ENCODE peak calls at places on chromosomes 13 and 19, in ten cellular contexts. O, N, V, S, J, M, U, A, R and B are unnamed samples.

GRCh38 chr19:43623889-43624670 is 4.7 kb upstream of the ZNF428 start:
- DNase-seq in O (no peak), N (no peak), V (peak; percentile 88), S (no peak), J (no peak), M (no peak), U (no peak), A (peak; percentile 26), R (no peak), B (no peak)

GRCh38 chr19:17779281-17779930 is 15.5 kb upstream of the B3GNT3 start:
- DNase-seq in O (peak; percentile 87), N (no peak), V (peak; percentile 69), S (no peak), J (no peak), M (no peak), U (peak; percentile 62), A (peak; percentile 81), R (no peak), B (peak; percentile 52)

GRCh38 chr19:5801796-5802616 is 2.9 kb upstream of the NRTN start:
- DNase-seq in O (no peak), N (no peak), V (peak; percentile 80), S (peak; percentile 45), J (no peak), M (no peak), U (peak; percentile 62), A (peak; percentile 91), R (no peak), B (no peak)

GRCh38 chr19:2424686-2425621 is 2.4 kb downstream of the TIMM13 start:
- DNase-seq in O (peak; percentile 86), N (peak; percentile 67), V (peak; percentile 76), S (no peak), J (no peak), M (peak; percentile 83), U (peak; percentile 92), A (peak; percentile 85), R (no peak), B (peak; percentile 86)

GRCh38 chr13:38630780-38631179 is 56.1 kb upstream of the FREM2 start:
- DNase-seq in O (no peak), N (no peak), V (no peak), S (peak; percentile 24), J (no peak), M (no peak), U (peak; percentile 86), A (no peak), R (no peak), B (no peak)

GRCh38 chr13:99087130-99087953 is 109.5 kb upstream of the DOCK9 start:
- DNase-seq in O (peak; percentile 97), N (peak; percentile 93), V (peak; percentile 95), S (peak; percentile 82), J (peak; percentile 80), M (peak; percentile 88), U (peak; percentile 93), A (peak; percentile 94), R (peak; percentile 95), B (peak; percentile 97)

GRCh38 chr13:30796132-30796832 is 60.9 kb downstream of the ALOX5AP start:
- DNase-seq in O (no peak), N (no peak), V (no peak), S (peak; percentile 95), J (no peak), M (no peak), U (peak; percentile 78), A (no peak), R (no peak), B (no peak)

GRCh38 chr13:24529478-24529877 is 16.9 kb upstream of the PARP4 start:
- DNase-seq in O (no peak), N (no peak), V (no peak), S (no peak), J (no peak), M (no peak), U (no peak), A (no peak), R (no peak), B (no peak)

GRCh38 chr19:46931197-46931596 is 70.4 kb downstream of the ARHGAP35 start:
- DNase-seq in O (no peak), N (no peak), V (no peak), S (no peak), J (no peak), M (no peak), U (no peak), A (no peak), R (no peak), B (no peak)

GRCh38 chr13:108005231-108005630 is 210.1 kb downstream of the LIG4 start:
- DNase-seq in O (no peak), N (no peak), V (no peak), S (no peak), J (no peak), M (no peak), U (no peak), A (no peak), R (no peak), B (no peak)

GRCh38 chr19:30481823-30482222 is 109.6 kb downstream of the ZNF536 start:
- DNase-seq in O (no peak), N (no peak), V (no peak), S (no peak), J (no peak), M (no peak), U (no peak), A (no peak), R (no peak), B (no peak)

GRCh38 chr13:59447846-59448620 is 715.7 kb downstream of the DIAPH3 start:
- DNase-seq in O (no peak), N (no peak), V (no peak), S (peak; percentile 67), J (no peak), M (no peak), U (peak; percentile 13), A (peak; percentile 39), R (no peak), B (no peak)

GRCh38 chr19:39264306-39265290 is 3.6 kb upstream of the IFNL2 start:
- DNase-seq in O (peak; percentile 69), N (no peak), V (peak; percentile 59), S (peak; percentile 22), J (no peak), M (peak; percentile 40), U (peak; percentile 34), A (peak; percentile 76), R (no peak), B (peak; percentile 85)

GRCh38 chr19:18062043-18062442 is 24.7 kb downstream of the IL12RB1 start:
- DNase-seq in O (no peak), N (no peak), V (no peak), S (no peak), J (no peak), M (no peak), U (no peak), A (no peak), R (no peak), B (no peak)

GRCh38 chr13:34462843-34463242 is 479.2 kb upstream of the NBEA start:
- DNase-seq in O (no peak), N (no peak), V (no peak), S (peak; percentile 90), J (no peak), M (no peak), U (peak; percentile 82), A (no peak), R (no peak), B (no peak)

GRCh38 chr13:93554514-93554913 is 327.9 kb downstream of the GPC6 start:
- DNase-seq in O (no peak), N (no peak), V (no peak), S (no peak), J (no peak), M (no peak), U (no peak), A (peak; percentile 20), R (no peak), B (no peak)

GRCh38 chr19:13294812-13295567 is 144.8 kb downstream of the IER2 start:
- DNase-seq in O (no peak), N (no peak), V (no peak), S (no peak), J (no peak), M (no peak), U (no peak), A (no peak), R (no peak), B (no peak)